ENCODE peak calls at places on chromosome X, in nine cellular contexts. U is RWPE1, E is left ventricle myocardium inferior, D is ovary, A is OCI-LY7, Y is Peyer's patch, S is esophagus squamous epithelium, X is PC-3, M is suprapubic skin. L is an unnamed sample.

GRCh38 chrX:16528620-16529019 is 121.3 kb upstream of the S100G start:
- DNase-seq in X (no peak), D (no peak), U (no peak), A (no peak), S (no peak), M (no peak), Y (no peak), E (no peak), L (no peak)

GRCh38 chrX:16786791-16787735 is 797 bp downstream of the TXLNG start:
- DNase-seq in X (peak), S (no peak), Y (peak), A (peak), E (no peak), D (peak), M (peak), U (no peak), L (no peak)

GRCh38 chrX:24862343-24862742 is 153.4 kb downstream of the ARX start:
- DNase-seq in X (no peak), S (no peak), M (no peak), U (no peak), A (no peak), D (no peak), E (no peak), Y (no peak), L (no peak)

GRCh38 chrX:6849711-6850415 is 297.6 kb upstream of the STS start:
- DNase-seq in M (no peak), U (no peak), A (no peak), S (no peak), X (no peak), Y (no peak), D (no peak), E (no peak), L (no peak)

GRCh38 chrX:135974279-135974856 is 580 bp upstream of the MMGT1 start:
- DNase-seq in M (peak), D (peak), S (peak), X (peak), U (no peak), Y (peak), E (peak), A (peak), L (peak)

GRCh38 chrX:95055991-95056390 is 1382.0 kb downstream of the FAM133A start:
- DNase-seq in A (no peak), S (no peak), D (no peak), E (no peak), M (no peak), X (no peak), U (no peak), Y (no peak), L (no peak)

GRCh38 chrX:67523932-67524331 is 19.9 kb upstream of the AR start:
- DNase-seq in E (no peak), Y (no peak), A (no peak), U (no peak), M (no peak), D (no peak), S (no peak), X (no peak), L (no peak)

GRCh38 chrX:107924136-107924746 is 57.9 kb downstream of the TEX13B start:
- DNase-seq in D (no peak), X (no peak), M (no peak), A (no peak), S (no peak), U (no peak), Y (no peak), E (no peak), L (no peak)

GRCh38 chrX:47958943-47959342 is 44.8 kb downstream of the ZNF182 start:
- DNase-seq in E (no peak), Y (no peak), A (peak), M (no peak), U (no peak), D (no peak), S (no peak), X (peak), L (no peak)

GRCh38 chrX:12970691-12971202 is 4.2 kb upstream of the TMSB4X start:
- DNase-seq in U (no peak), Y (peak), E (no peak), S (no peak), X (peak), A (no peak), D (no peak), M (no peak), L (no peak)

GRCh38 chrX:15202458-15203177 is 67.3 kb downstream of the ASB9 start:
- DNase-seq in U (no peak), S (no peak), M (no peak), E (no peak), A (no peak), X (peak), Y (no peak), D (no peak), L (no peak)

GRCh38 chrX:44536198-44536597 is 6.5 kb downstream of the FUNDC1 start:
- DNase-seq in M (no peak), E (no peak), D (no peak), X (no peak), U (no peak), A (no peak), S (no peak), Y (no peak), L (no peak)

GRCh38 chrX:67759018-67759417 is 215.2 kb downstream of the AR start:
- DNase-seq in D (no peak), E (no peak), U (no peak), A (no peak), S (no peak), M (no peak), X (no peak), Y (no peak), L (no peak)

GRCh38 chrX:101485212-101486064 is at the start of gene ARMCX4:
- DNase-seq in Y (peak), S (no peak), M (no peak), A (no peak), E (peak), X (no peak), U (peak), D (peak), L (no peak)

GRCh38 chrX:70087857-70088256 is 25.6 kb downstream of the OTUD6A start:
- DNase-seq in M (no peak), U (no peak), S (no peak), D (no peak), A (no peak), E (no peak), Y (no peak), X (peak), L (no peak)

GRCh38 chrX:5051831-5052491 is 1176.7 kb downstream of the NLGN4X start:
- DNase-seq in X (peak), M (no peak), E (peak), S (no peak), U (peak), Y (no peak), A (no peak), D (no peak), L (peak)

GRCh38 chrX:134294548-134294947 is 57.6 kb downstream of the CCDC160 start:
- DNase-seq in E (no peak), S (no peak), X (peak), D (no peak), U (peak), A (peak), Y (no peak), M (no peak), L (no peak)

GRCh38 chrX:48498374-48498809 is 10.4 kb upstream of the PORCN start:
- DNase-seq in X (peak), U (no peak), M (no peak), Y (no peak), S (no peak), E (no peak), A (no peak), D (no peak), L (no peak)

GRCh38 chrX:107773206-107773605 is 2.4 kb downstream of the TSC22D3 start:
- DNase-seq in U (no peak), D (no peak), E (no peak), Y (no peak), A (no peak), X (no peak), S (no peak), M (no peak), L (no peak)

GRCh38 chrX:1401611-1402430 is 9.9 kb upstream of the SLC25A6 start:
- DNase-seq in Y (no peak), X (no peak), M (peak), A (no peak), E (peak), D (no peak), S (no peak), U (no peak), L (no peak)

GRCh38 chrX:149497626-149498025 is 7.5 kb downstream of the IDS start:
- DNase-seq in Y (no peak), M (no peak), E (no peak), X (peak), S (no peak), A (no peak), U (peak), D (no peak), L (peak)

GRCh38 chrX:55056820-55057690 is 17.8 kb upstream of the PAGE2B start:
- DNase-seq in Y (no peak), U (no peak), X (peak), E (no peak), D (no peak), S (no peak), M (no peak), A (no peak), L (no peak)

GRCh38 chrX:48961585-48962091 is 4.2 kb upstream of the OTUD5 start:
- DNase-seq in A (peak), Y (peak), X (no peak), U (no peak), S (no peak), M (no peak), D (no peak), E (no peak), L (peak)

GRCh38 chrX:67779099-67779498 is 235.3 kb downstream of the AR start:
- DNase-seq in U (no peak), Y (no peak), E (no peak), X (no peak), D (no peak), A (no peak), S (no peak), M (no peak), L (no peak)

GRCh38 chrX:119474615-119475388 is 6.6 kb downstream of the SLC25A5 start:
- DNase-seq in U (no peak), X (no peak), Y (no peak), A (no peak), E (no peak), M (no peak), D (no peak), S (no peak), L (peak)

GRCh38 chrX:136674270-136674986 is 26.5 kb downstream of the CD40LG start:
- DNase-seq in D (no peak), M (no peak), A (no peak), S (no peak), E (no peak), Y (no peak), X (no peak), U (no peak), L (no peak)

GRCh38 chrX:54182194-54182863 is 725 bp downstream of the FAM120C start:
- DNase-seq in S (no peak), A (peak), Y (peak), M (peak), X (peak), E (peak), U (peak), D (peak), L (peak)

GRCh38 chrX:139890991-139891700 is 41.7 kb downstream of the ATP11C start:
- DNase-seq in X (peak), E (no peak), U (peak), D (no peak), A (no peak), M (no peak), Y (no peak), S (no peak), L (no peak)

GRCh38 chrX:100748133-100748532 is 16.2 kb upstream of the SYTL4 start:
- DNase-seq in E (no peak), X (peak), Y (no peak), M (no peak), U (no peak), D (no peak), A (no peak), S (no peak), L (no peak)

GRCh38 chrX:47613082-47613481 is 6.6 kb downstream of the SYN1 start:
- DNase-seq in S (no peak), D (no peak), U (no peak), Y (no peak), X (no peak), A (no peak), E (no peak), M (peak), L (no peak)

GRCh38 chrX:112851161-112851779 is 10.6 kb upstream of the AMOT start:
- DNase-seq in A (peak), Y (no peak), E (no peak), M (no peak), S (no peak), X (no peak), D (no peak), U (no peak), L (no peak)

GRCh38 chrX:136953867-136954787 is 73.6 kb upstream of the RBMX start:
- DNase-seq in D (peak), M (no peak), U (peak), E (peak), Y (peak), A (peak), S (peak), X (peak), L (peak)

GRCh38 chrX:53471346-53471745 is 37.2 kb upstream of the HSD17B10 start:
- DNase-seq in X (no peak), E (no peak), U (no peak), S (no peak), M (no peak), A (no peak), Y (no peak), D (no peak), L (no peak)

GRCh38 chrX:126237524-126237923 is 71.4 kb upstream of the DCAF12L2 start:
- DNase-seq in M (no peak), Y (no peak), D (no peak), U (no peak), A (no peak), X (no peak), S (no peak), E (no peak), L (no peak)

GRCh38 chrX:116961872-116962582 is 499.3 kb upstream of the CT83 start:
- DNase-seq in S (no peak), M (no peak), Y (no peak), D (no peak), X (peak), A (no peak), E (no peak), U (peak), L (no peak)

GRCh38 chrX:132488092-132488749 is 617 bp downstream of the MBNL3 start:
- DNase-seq in M (no peak), S (no peak), X (peak), Y (peak), A (peak), U (no peak), D (peak), E (no peak), L (no peak)
- H3K27ac ChIP-seq in M (peak), S (peak), X (peak), Y (peak), A (peak), U (peak), D (peak), E (peak), L (peak)

GRCh38 chrX:77918568-77918967 is 8.1 kb downstream of the ATP7A start:
- DNase-seq in S (no peak), M (no peak), D (no peak), A (no peak), U (no peak), Y (no peak), X (peak), E (no peak), L (no peak)

GRCh38 chrX:77924320-77924859 is 13.9 kb downstream of the ATP7A start:
- DNase-seq in U (no peak), S (no peak), Y (no peak), A (no peak), D (no peak), E (no peak), X (no peak), M (no peak), L (no peak)

GRCh38 chrX:77917294-77917933 is 6.9 kb downstream of the ATP7A start:
- DNase-seq in A (no peak), M (no peak), X (no peak), S (no peak), Y (no peak), U (no peak), D (no peak), E (no peak), L (no peak)

GRCh38 chrX:77925764-77926163 is 15.3 kb downstream of the ATP7A start:
- DNase-seq in S (no peak), U (no peak), A (no peak), D (no peak), E (no peak), M (no peak), Y (no peak), X (no peak), L (no peak)

GRCh38 chrX:77922768-77923167 is 12.3 kb downstream of the ATP7A start:
- DNase-seq in D (no peak), E (no peak), X (no peak), Y (no peak), U (no peak), M (no peak), S (no peak), A (no peak), L (no peak)
- TF ChIP-seq CTCF in D (no peak), E (no peak), X (no peak), Y (no peak), U (no peak), M (no peak), S (no peak), A (no peak), L (no peak)

DNA sequence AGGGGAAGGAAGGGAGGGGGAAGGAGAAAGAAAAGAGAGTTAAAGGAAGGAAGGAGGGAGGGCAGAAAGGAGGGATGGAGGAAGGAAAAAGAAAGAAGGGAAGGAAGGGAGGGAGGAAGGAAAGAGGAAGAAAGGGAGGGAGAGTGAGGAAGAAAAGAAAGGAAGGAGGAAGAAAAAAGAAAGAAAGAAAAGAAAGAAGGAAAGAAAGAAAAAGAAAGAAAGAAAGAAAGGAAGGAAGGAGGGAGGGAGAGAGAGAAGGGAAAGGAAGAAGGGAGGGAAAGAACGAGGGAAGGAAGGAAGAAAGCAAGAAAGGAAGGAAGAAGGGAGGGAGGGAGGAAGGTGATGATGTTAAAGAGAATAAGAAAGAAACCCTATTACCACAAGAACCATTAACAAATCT is 150.6 kb downstream of the MXRA5 start:
- DNase-seq in D (no peak), M (no peak), S (no peak), A (no peak), Y (no peak), X (no peak), E (no peak), U (no peak), L (no peak)
- H3K27ac ChIP-seq in D (no peak), M (no peak), S (no peak), A (no peak), Y (no peak), X (no peak), E (no peak), U (no peak), L (no peak)

DNA sequence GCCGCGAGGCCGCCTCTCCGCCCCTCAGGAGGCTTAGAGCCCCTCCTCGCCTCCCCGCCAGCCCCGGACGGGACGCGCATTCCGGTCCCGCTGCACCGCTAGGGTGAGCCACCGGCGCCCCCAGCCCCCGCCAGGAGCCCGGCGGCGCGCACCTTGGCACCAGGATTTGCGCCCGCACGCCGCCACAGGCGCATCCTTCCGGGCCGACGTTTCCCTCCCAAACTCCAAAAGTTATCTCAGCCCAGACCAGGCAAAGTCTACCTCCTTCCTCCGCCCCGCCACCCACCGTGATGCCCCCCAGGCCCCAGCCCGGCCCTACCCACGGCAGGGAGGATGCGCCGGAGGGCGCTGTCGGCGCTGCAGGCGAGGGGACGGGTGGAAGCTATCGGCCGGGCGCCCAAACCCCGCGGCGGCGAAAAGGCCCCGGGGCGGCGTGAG is 538 bp downstream of the SCML2 start:
- DNase-seq in A (peak), E (no peak), X (peak), M (no peak), U (no peak), S (no peak), Y (no peak), D (peak), L (no peak)
- TF ChIP-seq CTCF in A (peak), E (no peak), X (peak), M (no peak), U (peak), S (no peak), Y (no peak), D (no peak), L (no peak)

DNA sequence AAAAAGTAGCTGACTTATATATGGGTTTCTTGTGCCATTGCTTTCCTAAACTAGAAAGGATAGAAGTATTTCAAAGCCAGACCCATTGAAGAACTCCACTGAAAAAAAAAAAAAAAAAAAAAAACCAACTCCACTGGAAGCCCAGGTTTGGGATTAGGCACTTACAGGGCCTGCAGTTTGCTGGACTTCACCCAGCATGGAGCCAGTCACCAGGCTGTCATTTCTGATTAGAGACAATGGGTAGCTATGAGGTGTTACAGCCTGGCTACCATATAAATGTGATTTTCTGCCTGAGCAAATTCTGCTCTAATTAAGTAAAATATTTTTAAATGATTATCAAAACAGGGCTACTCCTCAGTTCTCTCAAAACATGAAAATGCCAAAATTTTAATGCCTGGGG is 49.5 kb downstream of the HS6ST2 start:
- DNase-seq in Y (no peak), A (no peak), E (no peak), U (no peak), S (no peak), X (peak), D (no peak), M (no peak), L (no peak)
- H3K27ac ChIP-seq in Y (no peak), A (no peak), E (no peak), U (no peak), S (no peak), X (peak), D (no peak), M (no peak), L (no peak)

GRCh38 chrX:71160475-71160874 is 15.8 kb downstream of the NLGN3 start:
- DNase-seq in X (peak), D (no peak), S (no peak), Y (no peak), E (no peak), A (no peak), U (no peak), M (no peak), L (no peak)
- TF ChIP-seq CTCF in X (no peak), D (no peak), S (no peak), Y (no peak), E (no peak), A (no peak), U (no peak), M (no peak), L (no peak)

GRCh38 chrX:39889704-39890103 is 208.1 kb downstream of the BCOR start:
- DNase-seq in M (no peak), X (peak), Y (no peak), U (no peak), A (no peak), E (no peak), D (no peak), S (no peak), L (no peak)
- H3K27ac ChIP-seq in M (no peak), X (no peak), Y (no peak), U (no peak), A (no peak), E (peak), D (no peak), S (no peak), L (peak)

GRCh38 chrX:132648870-132649269 is 160.0 kb upstream of the MBNL3 start:
- DNase-seq in U (no peak), A (no peak), E (no peak), X (peak), M (no peak), S (no peak), D (no peak), Y (no peak), L (no peak)

GRCh38 chrX:132652871-132653270 is 164.0 kb upstream of the MBNL3 start:
- DNase-seq in Y (no peak), U (no peak), S (no peak), D (no peak), E (no peak), A (no peak), X (no peak), M (no peak), L (no peak)

DNA sequence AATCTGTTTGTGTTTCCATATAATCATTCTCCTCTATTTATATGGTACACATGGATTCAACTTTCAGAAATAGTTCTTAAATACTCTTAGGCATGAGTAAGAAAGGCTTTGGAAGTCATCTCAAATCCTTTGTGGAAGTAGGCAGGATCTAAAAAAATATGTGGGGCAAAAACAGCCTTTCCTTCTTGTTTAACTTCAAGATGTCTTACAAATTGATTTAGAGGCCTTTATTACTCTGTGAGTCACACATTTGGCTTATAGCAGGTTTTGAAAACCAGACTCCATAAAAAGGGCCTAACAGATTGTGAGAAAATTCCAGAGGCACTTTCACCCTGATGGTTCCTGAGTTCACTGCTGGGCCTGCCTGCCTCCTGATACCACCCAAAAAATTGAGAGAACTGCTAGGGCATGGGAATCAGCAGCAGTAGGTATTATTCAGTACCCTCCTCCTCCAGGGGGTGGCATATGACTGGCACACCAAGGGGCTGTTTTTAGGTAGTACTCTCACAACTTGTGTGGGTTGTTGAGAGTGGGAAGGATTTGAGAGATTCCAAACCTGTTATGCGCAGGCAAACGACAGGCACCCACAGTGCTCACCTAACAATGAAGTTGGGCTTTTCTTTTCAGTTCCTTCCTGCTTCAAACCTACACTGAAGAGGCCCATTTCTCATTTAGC is 162.7 kb upstream of the MBNL3 start:
- DNase-seq in S (no peak), A (no peak), X (peak), D (no peak), U (no peak), E (no peak), M (no peak), Y (no peak), L (no peak)
- TF ChIP-seq CTCF in S (no peak), A (no peak), X (peak), D (no peak), U (no peak), E (no peak), M (no peak), Y (no peak), L (no peak)